ENCODE peak calls at places on chromosome 6, in eight cellular contexts. One of them, this sample, is unnamed.

GRCh38 chr6:35327349-35328027 is 14.9 kb upstream of the PPARD start:
- DNase-seq in NCI-H510A: peak
- DNase-seq in cerebellum: no peak
- DNase-seq in anterior cingulate cortex: no peak
- DNase-seq in Kasumi-1: peak
- DNase-seq in HS-27A: no peak
- DNase-seq in activated CD8-positive, alpha-beta memory T cell treated with anti-CD3 and anti-CD28 coated beads for 4 hours: peak
- DNase-seq in AML-193: peak
- DNase-seq in this sample: peak

GRCh38 chr6:105359419-105360366 is 43.2 kb downstream of the PREP start:
- DNase-seq in HS-27A: peak
- DNase-seq in activated CD8-positive, alpha-beta memory T cell treated with anti-CD3 and anti-CD28 coated beads for 4 hours: no peak
- DNase-seq in anterior cingulate cortex: no peak
- DNase-seq in Kasumi-1: no peak
- DNase-seq in cerebellum: no peak
- DNase-seq in NCI-H510A: no peak
- DNase-seq in AML-193: no peak
- DNase-seq in this sample: no peak

GRCh38 chr6:156916108-156916801 is 139.1 kb downstream of the ARID1B start:
- DNase-seq in HS-27A: no peak
- DNase-seq in cerebellum: no peak
- DNase-seq in anterior cingulate cortex: no peak
- DNase-seq in AML-193: no peak
- DNase-seq in activated CD8-positive, alpha-beta memory T cell treated with anti-CD3 and anti-CD28 coated beads for 4 hours: no peak
- DNase-seq in Kasumi-1: no peak
- DNase-seq in NCI-H510A: no peak
- DNase-seq in this sample: no peak

GRCh38 chr6:167691566-167692312 is 135.0 kb upstream of the AFDN start:
- DNase-seq in AML-193: no peak
- DNase-seq in NCI-H510A: no peak
- DNase-seq in Kasumi-1: no peak
- DNase-seq in cerebellum: no peak
- DNase-seq in HS-27A: no peak
- DNase-seq in anterior cingulate cortex: no peak
- DNase-seq in activated CD8-positive, alpha-beta memory T cell treated with anti-CD3 and anti-CD28 coated beads for 4 hours: no peak
- DNase-seq in this sample: no peak

GRCh38 chr6:41723178-41723935 is 12.1 kb downstream of the TFEB start:
- DNase-seq in HS-27A: peak
- DNase-seq in cerebellum: no peak
- DNase-seq in AML-193: peak
- DNase-seq in Kasumi-1: peak
- DNase-seq in anterior cingulate cortex: no peak
- DNase-seq in activated CD8-positive, alpha-beta memory T cell treated with anti-CD3 and anti-CD28 coated beads for 4 hours: no peak
- DNase-seq in NCI-H510A: peak
- DNase-seq in this sample: peak

GRCh38 chr6:131387706-131388455 is 185.1 kb upstream of the ARG1 start:
- DNase-seq in HS-27A: no peak
- DNase-seq in NCI-H510A: no peak
- DNase-seq in cerebellum: no peak
- DNase-seq in AML-193: no peak
- DNase-seq in anterior cingulate cortex: no peak
- DNase-seq in Kasumi-1: no peak
- DNase-seq in activated CD8-positive, alpha-beta memory T cell treated with anti-CD3 and anti-CD28 coated beads for 4 hours: no peak
- DNase-seq in this sample: no peak

GRCh38 chr6:103507052-103507451 is 1352.7 kb downstream of the HACE1 start:
- DNase-seq in anterior cingulate cortex: no peak
- DNase-seq in HS-27A: no peak
- DNase-seq in activated CD8-positive, alpha-beta memory T cell treated with anti-CD3 and anti-CD28 coated beads for 4 hours: no peak
- DNase-seq in cerebellum: no peak
- DNase-seq in AML-193: no peak
- DNase-seq in Kasumi-1: no peak
- DNase-seq in NCI-H510A: no peak
- DNase-seq in this sample: no peak

GRCh38 chr6:41073968-41074691 is 1.4 kb downstream of the NFYA start:
- DNase-seq in activated CD8-positive, alpha-beta memory T cell treated with anti-CD3 and anti-CD28 coated beads for 4 hours: no peak
- DNase-seq in HS-27A: no peak
- DNase-seq in NCI-H510A: no peak
- DNase-seq in cerebellum: no peak
- DNase-seq in AML-193: no peak
- DNase-seq in anterior cingulate cortex: no peak
- DNase-seq in Kasumi-1: peak
- DNase-seq in this sample: no peak

GRCh38 chr6:105604593-105604905 is 201.7 kb upstream of the PREP start:
- DNase-seq in Kasumi-1: no peak
- DNase-seq in AML-193: no peak
- DNase-seq in cerebellum: peak
- DNase-seq in NCI-H510A: no peak
- DNase-seq in HS-27A: no peak
- DNase-seq in anterior cingulate cortex: no peak
- DNase-seq in activated CD8-positive, alpha-beta memory T cell treated with anti-CD3 and anti-CD28 coated beads for 4 hours: no peak
- DNase-seq in this sample: no peak

GRCh38 chr6:25590986-25591385 is 61.0 kb upstream of the SCGN start:
- DNase-seq in AML-193: no peak
- DNase-seq in Kasumi-1: no peak
- DNase-seq in activated CD8-positive, alpha-beta memory T cell treated with anti-CD3 and anti-CD28 coated beads for 4 hours: no peak
- DNase-seq in NCI-H510A: no peak
- DNase-seq in HS-27A: no peak
- DNase-seq in cerebellum: no peak
- DNase-seq in anterior cingulate cortex: no peak
- DNase-seq in this sample: no peak

GRCh38 chr6:139891471-139891870 is 517.0 kb upstream of the CITED2 start:
- DNase-seq in cerebellum: no peak
- DNase-seq in NCI-H510A: no peak
- DNase-seq in Kasumi-1: no peak
- DNase-seq in AML-193: no peak
- DNase-seq in anterior cingulate cortex: no peak
- DNase-seq in activated CD8-positive, alpha-beta memory T cell treated with anti-CD3 and anti-CD28 coated beads for 4 hours: no peak
- DNase-seq in HS-27A: no peak
- DNase-seq in this sample: no peak

GRCh38 chr6:162497371-162497770 is 230.2 kb downstream of the PRKN start:
- DNase-seq in cerebellum: no peak
- DNase-seq in anterior cingulate cortex: no peak
- DNase-seq in activated CD8-positive, alpha-beta memory T cell treated with anti-CD3 and anti-CD28 coated beads for 4 hours: no peak
- DNase-seq in AML-193: no peak
- DNase-seq in Kasumi-1: no peak
- DNase-seq in NCI-H510A: no peak
- DNase-seq in HS-27A: no peak
- DNase-seq in this sample: peak

GRCh38 chr6:48765352-48765961 is 654.5 kb upstream of the PTCHD4 start:
- DNase-seq in activated CD8-positive, alpha-beta memory T cell treated with anti-CD3 and anti-CD28 coated beads for 4 hours: no peak
- DNase-seq in anterior cingulate cortex: no peak
- DNase-seq in NCI-H510A: peak
- DNase-seq in Kasumi-1: peak
- DNase-seq in HS-27A: no peak
- DNase-seq in cerebellum: peak
- DNase-seq in AML-193: peak
- DNase-seq in this sample: peak

GRCh38 chr6:130229645-130230044 is 6.9 kb upstream of the SAMD3 start:
- DNase-seq in Kasumi-1: no peak
- DNase-seq in AML-193: no peak
- DNase-seq in activated CD8-positive, alpha-beta memory T cell treated with anti-CD3 and anti-CD28 coated beads for 4 hours: no peak
- DNase-seq in HS-27A: no peak
- DNase-seq in cerebellum: no peak
- DNase-seq in anterior cingulate cortex: no peak
- DNase-seq in NCI-H510A: no peak
- DNase-seq in this sample: no peak

GRCh38 chr6:12483712-12484111 is 193.6 kb downstream of the EDN1 start:
- DNase-seq in Kasumi-1: no peak
- DNase-seq in cerebellum: no peak
- DNase-seq in NCI-H510A: no peak
- DNase-seq in HS-27A: peak
- DNase-seq in activated CD8-positive, alpha-beta memory T cell treated with anti-CD3 and anti-CD28 coated beads for 4 hours: no peak
- DNase-seq in anterior cingulate cortex: no peak
- DNase-seq in AML-193: no peak
- DNase-seq in this sample: no peak

GRCh38 chr6:150005761-150006651 is 19.3 kb downstream of the RAET1L start:
- DNase-seq in HS-27A: no peak
- DNase-seq in anterior cingulate cortex: no peak
- DNase-seq in activated CD8-positive, alpha-beta memory T cell treated with anti-CD3 and anti-CD28 coated beads for 4 hours: no peak
- DNase-seq in cerebellum: no peak
- DNase-seq in Kasumi-1: no peak
- DNase-seq in AML-193: no peak
- DNase-seq in NCI-H510A: no peak
- DNase-seq in this sample: no peak

GRCh38 chr6:72657798-72658197 is 35.9 kb downstream of the KCNQ5 start:
- DNase-seq in AML-193: no peak
- DNase-seq in anterior cingulate cortex: no peak
- DNase-seq in HS-27A: no peak
- DNase-seq in NCI-H510A: no peak
- DNase-seq in activated CD8-positive, alpha-beta memory T cell treated with anti-CD3 and anti-CD28 coated beads for 4 hours: no peak
- DNase-seq in cerebellum: no peak
- DNase-seq in Kasumi-1: no peak
- DNase-seq in this sample: no peak

GRCh38 chr6:45428734-45429133 is 51.0 kb upstream of the SUPT3H start:
- DNase-seq in NCI-H510A: no peak
- DNase-seq in cerebellum: no peak
- DNase-seq in Kasumi-1: no peak
- DNase-seq in activated CD8-positive, alpha-beta memory T cell treated with anti-CD3 and anti-CD28 coated beads for 4 hours: no peak
- DNase-seq in AML-193: no peak
- DNase-seq in HS-27A: no peak
- DNase-seq in anterior cingulate cortex: no peak
- DNase-seq in this sample: no peak

GRCh38 chr6:86937219-86938079 is at the start of gene HTR1E:
- DNase-seq in anterior cingulate cortex: no peak
- DNase-seq in Kasumi-1: peak
- DNase-seq in AML-193: no peak
- DNase-seq in cerebellum: peak
- DNase-seq in HS-27A: no peak
- DNase-seq in NCI-H510A: peak
- DNase-seq in activated CD8-positive, alpha-beta memory T cell treated with anti-CD3 and anti-CD28 coated beads for 4 hours: no peak
- DNase-seq in this sample: peak

GRCh38 chr6:158536084-158536890 is 23.6 kb upstream of the TMEM181 start:
- DNase-seq in cerebellum: peak
- DNase-seq in anterior cingulate cortex: no peak
- DNase-seq in NCI-H510A: peak
- DNase-seq in activated CD8-positive, alpha-beta memory T cell treated with anti-CD3 and anti-CD28 coated beads for 4 hours: no peak
- DNase-seq in Kasumi-1: peak
- DNase-seq in AML-193: no peak
- DNase-seq in HS-27A: no peak
- DNase-seq in this sample: peak

GRCh38 chr6:160978141-160978926 is 13.2 kb upstream of the MAP3K4 start:
- DNase-seq in cerebellum: no peak
- DNase-seq in Kasumi-1: no peak
- DNase-seq in HS-27A: no peak
- DNase-seq in activated CD8-positive, alpha-beta memory T cell treated with anti-CD3 and anti-CD28 coated beads for 4 hours: no peak
- DNase-seq in AML-193: no peak
- DNase-seq in anterior cingulate cortex: no peak
- DNase-seq in NCI-H510A: no peak
- DNase-seq in this sample: no peak